ENCODE peak calls at places on chromosomes 1 and 21, in five cellular contexts. One of them, this sample, is unnamed.

GRCh38 chr1:231983266-231984193 is 356.9 kb downstream of the DISC1 start:
- DNase-seq in endothelial cell of umbilical vein: no peak
- DNase-seq in esophagus muscularis mucosa: no peak
- DNase-seq in upper lobe of left lung: no peak
- DNase-seq in Peyer's patch: no peak
- DNase-seq in this sample: no peak

GRCh38 chr1:8706995-8707396 is 110.4 kb downstream of the RERE start:
- DNase-seq in endothelial cell of umbilical vein: no peak
- DNase-seq in esophagus muscularis mucosa: no peak
- DNase-seq in upper lobe of left lung: no peak
- DNase-seq in Peyer's patch: no peak
- DNase-seq in this sample: no peak

GRCh38 chr1:117740461-117740860 is 134.6 kb downstream of the TENT5C start:
- DNase-seq in endothelial cell of umbilical vein: no peak
- DNase-seq in esophagus muscularis mucosa: no peak
- DNase-seq in upper lobe of left lung: no peak
- DNase-seq in Peyer's patch: no peak
- DNase-seq in this sample: no peak

GRCh38 chr1:41286486-41286885 is 44.4 kb upstream of the SCMH1 start:
- DNase-seq in endothelial cell of umbilical vein: no peak
- DNase-seq in esophagus muscularis mucosa: no peak
- DNase-seq in upper lobe of left lung: no peak
- DNase-seq in Peyer's patch: no peak
- DNase-seq in this sample: no peak

GRCh38 chr1:241821363-241821762 is 26.6 kb upstream of the EXO1 start:
- DNase-seq in endothelial cell of umbilical vein: no peak
- DNase-seq in esophagus muscularis mucosa: no peak
- DNase-seq in upper lobe of left lung: no peak
- DNase-seq in Peyer's patch: no peak
- DNase-seq in this sample: no peak

GRCh38 chr1:243246916-243247315 is 8.2 kb downstream of the CEP170 start:
- DNase-seq in endothelial cell of umbilical vein: peak; percentile 58
- DNase-seq in esophagus muscularis mucosa: no peak
- DNase-seq in upper lobe of left lung: no peak
- DNase-seq in Peyer's patch: no peak
- DNase-seq in this sample: no peak

GRCh38 chr1:42348498-42348897 is 13.5 kb upstream of the FOXJ3 start:
- DNase-seq in endothelial cell of umbilical vein: no peak
- DNase-seq in esophagus muscularis mucosa: no peak
- DNase-seq in upper lobe of left lung: no peak
- DNase-seq in Peyer's patch: no peak
- DNase-seq in this sample: no peak

GRCh38 chr1:57489342-57490036 is 65.6 kb upstream of the DAB1 start:
- DNase-seq in endothelial cell of umbilical vein: peak; percentile 51
- DNase-seq in esophagus muscularis mucosa: no peak
- DNase-seq in upper lobe of left lung: no peak
- DNase-seq in Peyer's patch: no peak
- DNase-seq in this sample: no peak

GRCh38 chr21:45558044-45558721 is 15.9 kb upstream of the SLC19A1 start:
- DNase-seq in endothelial cell of umbilical vein: no peak
- DNase-seq in esophagus muscularis mucosa: no peak
- DNase-seq in upper lobe of left lung: no peak
- DNase-seq in Peyer's patch: peak; percentile 47
- DNase-seq in this sample: no peak

GRCh38 chr1:39679821-39680220 is 7.9 kb upstream of the NT5C1A start:
- DNase-seq in endothelial cell of umbilical vein: no peak
- DNase-seq in esophagus muscularis mucosa: no peak
- DNase-seq in upper lobe of left lung: no peak
- DNase-seq in Peyer's patch: no peak
- DNase-seq in this sample: no peak

GRCh38 chr1:40820911-40821693 is 37.5 kb downstream of the KCNQ4 start:
- DNase-seq in endothelial cell of umbilical vein: no peak
- DNase-seq in esophagus muscularis mucosa: no peak
- DNase-seq in upper lobe of left lung: no peak
- DNase-seq in Peyer's patch: no peak
- DNase-seq in this sample: no peak

DNA sequence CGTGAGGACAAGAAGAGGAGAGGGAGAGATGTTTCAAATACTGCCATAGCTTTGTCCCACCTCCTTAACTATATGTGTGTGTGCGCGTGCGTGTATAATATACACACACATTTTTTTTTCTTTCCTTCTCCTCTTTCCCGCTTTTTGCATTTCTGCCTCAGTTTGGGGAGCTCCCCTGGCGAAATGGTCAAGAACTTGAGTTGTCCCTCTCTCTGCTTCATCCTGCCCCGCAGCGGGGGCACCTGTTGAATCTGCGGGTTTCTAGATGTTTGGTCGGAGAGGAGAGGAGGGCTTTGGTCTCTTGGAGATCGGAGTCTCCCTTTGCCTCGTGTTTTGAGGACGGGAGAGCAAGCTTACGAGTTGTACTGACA is 501 bp downstream of the SCCPDH start:
- DNase-seq in endothelial cell of umbilical vein: peak; percentile 75
- DNase-seq in esophagus muscularis mucosa: no peak
- DNase-seq in upper lobe of left lung: no peak
- DNase-seq in Peyer's patch: no peak
- DNase-seq in this sample: no peak
- H3K9me3 ChIP-seq in endothelial cell of umbilical vein: no peaks in the 10 kb centered on the region
- H3K9me3 ChIP-seq in esophagus muscularis mucosa: no peaks in the 10 kb centered on the region
- H3K9me3 ChIP-seq in upper lobe of left lung: no peaks in the 10 kb centered on the region
- H3K9me3 ChIP-seq in Peyer's patch: no peaks in the 10 kb centered on the region
- H3K9me3 ChIP-seq in this sample: no peaks in the 10 kb centered on the region

GRCh38 chr1:47433453-47434050 is 4.3 kb upstream of the FOXD2 start:
- DNase-seq in endothelial cell of umbilical vein: no peak
- DNase-seq in esophagus muscularis mucosa: no peak
- DNase-seq in upper lobe of left lung: no peak
- DNase-seq in Peyer's patch: no peak
- DNase-seq in this sample: no peak

GRCh38 chr1:47433037-47433421 is 4.8 kb upstream of the FOXD2 start:
- DNase-seq in endothelial cell of umbilical vein: no peak
- DNase-seq in esophagus muscularis mucosa: no peak
- DNase-seq in upper lobe of left lung: no peak
- DNase-seq in Peyer's patch: no peak
- DNase-seq in this sample: no peak

GRCh38 chr1:47431534-47431933 is 6.3 kb upstream of the FOXD2 start:
- DNase-seq in endothelial cell of umbilical vein: no peak
- DNase-seq in esophagus muscularis mucosa: no peak
- DNase-seq in upper lobe of left lung: no peak
- DNase-seq in Peyer's patch: no peak
- DNase-seq in this sample: no peak

GRCh38 chr1:47434051-47434842 is 3.6 kb upstream of the FOXD2 start:
- DNase-seq in endothelial cell of umbilical vein: peak; percentile 39
- DNase-seq in esophagus muscularis mucosa: no peak
- DNase-seq in upper lobe of left lung: peak; percentile 74
- DNase-seq in Peyer's patch: no peak
- DNase-seq in this sample: no peak

GRCh38 chr1:47432071-47433036 is 5.5 kb upstream of the FOXD2 start:
- DNase-seq in endothelial cell of umbilical vein: peak; percentile 80
- DNase-seq in esophagus muscularis mucosa: no peak
- DNase-seq in upper lobe of left lung: no peak
- DNase-seq in Peyer's patch: peak; percentile 70
- DNase-seq in this sample: peak; percentile 31
- H3K27ac ChIP-seq in endothelial cell of umbilical vein: no peak overlapping the region
- H3K27ac ChIP-seq in esophagus muscularis mucosa: no peak overlapping the region
- H3K27ac ChIP-seq in upper lobe of left lung: no peak overlapping the region
- H3K27ac ChIP-seq in Peyer's patch: no peak overlapping the region
- H3K27ac ChIP-seq in this sample: no peak overlapping the region

GRCh38 chr1:87463917-87464565 is 135.4 kb downstream of the LMO4 start:
- DNase-seq in endothelial cell of umbilical vein: no peak
- DNase-seq in esophagus muscularis mucosa: no peak
- DNase-seq in upper lobe of left lung: no peak
- DNase-seq in Peyer's patch: no peak
- DNase-seq in this sample: no peak

GRCh38 chr1:87457408-87457807 is 128.7 kb downstream of the LMO4 start:
- DNase-seq in endothelial cell of umbilical vein: no peak
- DNase-seq in esophagus muscularis mucosa: no peak
- DNase-seq in upper lobe of left lung: no peak
- DNase-seq in Peyer's patch: no peak
- DNase-seq in this sample: no peak

GRCh38 chr1:87466621-87467020 is 137.9 kb downstream of the LMO4 start:
- DNase-seq in endothelial cell of umbilical vein: no peak
- DNase-seq in esophagus muscularis mucosa: no peak
- DNase-seq in upper lobe of left lung: no peak
- DNase-seq in Peyer's patch: no peak
- DNase-seq in this sample: no peak

DNA sequence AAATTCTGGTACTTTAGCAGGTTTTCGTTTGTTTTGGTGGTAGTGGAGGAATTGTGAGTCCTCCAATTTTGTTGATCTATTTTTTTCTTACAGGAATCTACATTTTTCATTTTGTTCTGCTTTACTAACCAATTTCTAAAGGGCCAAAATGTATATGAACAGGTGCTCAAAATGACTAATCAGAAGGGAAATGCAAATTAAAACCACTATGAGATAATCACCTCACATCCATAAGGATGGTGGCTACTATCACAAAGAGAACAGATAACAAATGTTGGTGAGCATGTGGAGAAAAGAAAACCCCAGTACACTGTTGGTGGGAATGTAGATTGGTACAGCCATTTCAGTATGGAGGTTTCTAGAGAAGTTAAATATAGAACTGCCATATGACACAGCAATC is 134.2 kb downstream of the LMO4 start:
- DNase-seq in endothelial cell of umbilical vein: no peak
- DNase-seq in esophagus muscularis mucosa: no peak
- DNase-seq in upper lobe of left lung: no peak
- DNase-seq in Peyer's patch: no peak
- DNase-seq in this sample: no peak
- H3K4me1 ChIP-seq in endothelial cell of umbilical vein: no peaks in the 10 kb centered on the region
- H3K4me1 ChIP-seq in esophagus muscularis mucosa: no peaks in the 10 kb centered on the region
- H3K4me1 ChIP-seq in upper lobe of left lung: no peaks in the 10 kb centered on the region
- H3K4me1 ChIP-seq in Peyer's patch: no peaks in the 10 kb centered on the region
- H3K4me1 ChIP-seq in this sample: no peaks in the 10 kb centered on the region

GRCh38 chr1:25103180-25103790 is 129.0 kb downstream of the SYF2 start:
- DNase-seq in endothelial cell of umbilical vein: no peak
- DNase-seq in esophagus muscularis mucosa: no peak
- DNase-seq in upper lobe of left lung: no peak
- DNase-seq in Peyer's patch: no peak
- DNase-seq in this sample: no peak
- H3K9me3 ChIP-seq in endothelial cell of umbilical vein: no peaks in the 10 kb centered on the region
- H3K9me3 ChIP-seq in esophagus muscularis mucosa: no peaks in the 10 kb centered on the region
- H3K9me3 ChIP-seq in upper lobe of left lung: no peaks in the 10 kb centered on the region
- H3K9me3 ChIP-seq in Peyer's patch: no peaks in the 10 kb centered on the region
- H3K9me3 ChIP-seq in this sample: no peaks in the 10 kb centered on the region

DNA sequence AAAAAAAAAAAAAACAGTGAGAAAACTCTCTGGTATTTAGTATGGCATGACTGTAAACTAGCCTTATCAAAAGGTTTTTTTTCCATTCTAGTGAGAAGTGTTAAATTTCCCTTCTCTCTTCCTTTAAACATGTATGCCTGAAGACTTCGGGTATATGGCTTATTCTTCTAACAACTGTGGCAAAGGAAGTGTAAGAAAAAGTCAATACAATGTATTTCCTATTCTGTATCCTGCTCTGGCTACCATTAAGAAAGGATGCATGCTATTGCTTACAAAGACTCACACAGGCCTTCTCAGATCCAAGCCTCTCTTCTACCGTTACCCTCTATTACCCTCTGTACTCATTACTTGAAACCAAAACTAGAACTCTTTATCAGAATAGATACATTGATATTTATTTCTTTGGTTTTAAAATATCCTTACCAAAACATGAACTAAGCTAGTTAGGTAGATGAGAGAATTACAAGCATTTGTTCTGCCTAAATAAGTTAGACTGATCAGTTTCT is 8.4 kb downstream of the CEPT1 start:
- DNase-seq in endothelial cell of umbilical vein: peak; percentile 64
- DNase-seq in esophagus muscularis mucosa: no peak
- DNase-seq in upper lobe of left lung: no peak
- DNase-seq in Peyer's patch: no peak
- DNase-seq in this sample: no peak
- H3K27ac ChIP-seq in endothelial cell of umbilical vein: no peak overlapping the region
- H3K27ac ChIP-seq in esophagus muscularis mucosa: no peak overlapping the region
- H3K27ac ChIP-seq in upper lobe of left lung: no peak overlapping the region
- H3K27ac ChIP-seq in Peyer's patch: no peak overlapping the region
- H3K27ac ChIP-seq in this sample: no peak overlapping the region

GRCh38 chr1:93665015-93665414 is 16.6 kb downstream of the BCAR3 start:
- DNase-seq in endothelial cell of umbilical vein: no peak
- DNase-seq in esophagus muscularis mucosa: no peak
- DNase-seq in upper lobe of left lung: no peak
- DNase-seq in Peyer's patch: no peak
- DNase-seq in this sample: no peak
- H3K4me1 ChIP-seq in endothelial cell of umbilical vein: peaks cover 75% of the 10 kb centered on the region
- H3K4me1 ChIP-seq in esophagus muscularis mucosa: peaks cover 86% of the 10 kb centered on the region
- H3K4me1 ChIP-seq in upper lobe of left lung: peaks cover 50% of the 10 kb centered on the region
- H3K4me1 ChIP-seq in Peyer's patch: no peaks in the 10 kb centered on the region
- H3K4me1 ChIP-seq in this sample: peaks cover 39% of the 10 kb centered on the region

GRCh38 chr1:149967041-149967440 is 30.4 kb upstream of the MTMR11 start:
- DNase-seq in endothelial cell of umbilical vein: no peak
- DNase-seq in esophagus muscularis mucosa: no peak
- DNase-seq in upper lobe of left lung: no peak
- DNase-seq in Peyer's patch: no peak
- DNase-seq in this sample: no peak

GRCh38 chr1:149963358-149963757 is 26.7 kb upstream of the MTMR11 start:
- DNase-seq in endothelial cell of umbilical vein: no peak
- DNase-seq in esophagus muscularis mucosa: no peak
- DNase-seq in upper lobe of left lung: no peak
- DNase-seq in Peyer's patch: no peak
- DNase-seq in this sample: no peak

GRCh38 chr1:149965440-149965839 is 28.8 kb upstream of the MTMR11 start:
- DNase-seq in endothelial cell of umbilical vein: no peak
- DNase-seq in esophagus muscularis mucosa: no peak
- DNase-seq in upper lobe of left lung: no peak
- DNase-seq in Peyer's patch: no peak
- DNase-seq in this sample: no peak

GRCh38 chr1:149962736-149963135 is 26.1 kb upstream of the MTMR11 start:
- DNase-seq in endothelial cell of umbilical vein: no peak
- DNase-seq in esophagus muscularis mucosa: no peak
- DNase-seq in upper lobe of left lung: no peak
- DNase-seq in Peyer's patch: no peak
- DNase-seq in this sample: no peak

GRCh38 chr1:149966405-149966804 is 29.7 kb upstream of the MTMR11 start:
- DNase-seq in endothelial cell of umbilical vein: no peak
- DNase-seq in esophagus muscularis mucosa: no peak
- DNase-seq in upper lobe of left lung: no peak
- DNase-seq in Peyer's patch: no peak
- DNase-seq in this sample: no peak
- H3K9me3 ChIP-seq in endothelial cell of umbilical vein: no peaks in the 10 kb centered on the region
- H3K9me3 ChIP-seq in esophagus muscularis mucosa: no peaks in the 10 kb centered on the region
- H3K9me3 ChIP-seq in upper lobe of left lung: no peaks in the 10 kb centered on the region
- H3K9me3 ChIP-seq in Peyer's patch: no peaks in the 10 kb centered on the region
- H3K9me3 ChIP-seq in this sample: no peaks in the 10 kb centered on the region

This sample was measured in thoracic aorta.